ENCODE peak calls at places on chromosome 2, in five cellular contexts. Q is skeletal muscle cell, W is A549, L is GM12891, R is NT2/D1. Z is an unnamed sample.

GRCh38 chr2:30361751-30362394 is 85.2 kb upstream of the LCLAT1 start:
- DNase-seq in Q (no peak), W (no peak), L (no peak), R (no peak), Z (no peak)

GRCh38 chr2:159506764-159507406 is 109.5 kb downstream of the BAZ2B start:
- DNase-seq in Q (no peak), W (no peak), L (no peak), R (no peak), Z (no peak)

GRCh38 chr2:223936862-223937326 is 8.2 kb downstream of the WDFY1 start:
- DNase-seq in Q (no peak), W (no peak), L (no peak), R (no peak), Z (no peak)

GRCh38 chr2:204452464-204453023 is 92.7 kb upstream of the PARD3B start:
- DNase-seq in Q (peak), W (peak), L (no peak), R (peak), Z (peak)

GRCh38 chr2:219165058-219165930 is 4.5 kb downstream of the SLC23A3 start:
- DNase-seq in Q (no peak), W (no peak), L (no peak), R (no peak), Z (no peak)

GRCh38 chr2:195498176-195498575 is 158.8 kb upstream of the SLC39A10 start:
- DNase-seq in Q (no peak), W (peak), L (no peak), R (peak), Z (peak)

GRCh38 chr2:172640389-172640788 is 84.5 kb downstream of the PDK1 start:
- DNase-seq in Q (no peak), W (no peak), L (no peak), R (no peak), Z (no peak)

GRCh38 chr2:173963323-173963816 is 1.8 kb downstream of the SP3 start:
- DNase-seq in Q (no peak), W (peak), L (peak), R (no peak), Z (no peak)

GRCh38 chr2:134177351-134177931 is 76.4 kb upstream of the MGAT5 start:
- DNase-seq in Q (no peak), W (no peak), L (no peak), R (no peak), Z (peak)

GRCh38 chr2:54999182-54999581 is 51.1 kb downstream of the RTN4 start:
- DNase-seq in Q (peak), W (no peak), L (no peak), R (no peak), Z (no peak)

GRCh38 chr2:238926761-238927611 is 79.1 kb downstream of the TWIST2 start:
- DNase-seq in Q (no peak), W (no peak), L (no peak), R (no peak), Z (no peak)

GRCh38 chr2:117960231-117960630 is 53.6 kb downstream of the CCDC93 start:
- DNase-seq in Q (no peak), W (no peak), L (no peak), R (no peak), Z (no peak)

GRCh38 chr2:75233965-75234364 is 34.6 kb upstream of the TACR1 start:
- DNase-seq in Q (no peak), W (no peak), L (no peak), R (no peak), Z (no peak)

GRCh38 chr2:149483004-149483605 is 104.5 kb downstream of the MMADHC start:
- DNase-seq in Q (no peak), W (no peak), L (no peak), R (no peak), Z (no peak)

GRCh38 chr2:205682239-205683021 is at the start of gene NRP2:
- DNase-seq in Q (no peak), W (peak), L (peak), R (peak), Z (no peak)

GRCh38 chr2:14756981-14757657 is 124.6 kb downstream of the LRATD1 start:
- DNase-seq in Q (peak), W (peak), L (no peak), R (no peak), Z (no peak)

GRCh38 chr2:98216611-98217010 is 129.6 kb downstream of the VWA3B start:
- DNase-seq in Q (no peak), W (no peak), L (no peak), R (no peak), Z (no peak)

GRCh38 chr2:233820766-233821105 is 33.6 kb downstream of the HJURP start:
- DNase-seq in Q (no peak), W (no peak), L (no peak), R (no peak), Z (no peak)

GRCh38 chr2:25524507-25524906 is 148.9 kb downstream of the DTNB start:
- DNase-seq in Q (no peak), W (no peak), L (no peak), R (no peak), Z (no peak)

Z was measured in glomerular endothelial cell.